ENCODE peak calls at places on chromosomes 12 and 14, in four cellular contexts. D, E, S and P are unnamed samples.
A peak's percentile ranks its signal among the peaks of the same experiment; 100 is the strongest.

GRCh38 chr14:69901113-69901951 is 22.1 kb downstream of the SMOC1 start:
- DNase-seq in D (peak; percentile 93), E (no peak), S (no peak), P (no peak)

GRCh38 chr12:85310456-85311076 is 30.5 kb downstream of the ALX1 start:
- DNase-seq in D (peak; percentile 11), E (no peak), S (peak; percentile 16), P (no peak)

GRCh38 chr12:9784816-9785215 is 24.1 kb upstream of the CD69 start:
- DNase-seq in D (no peak), E (no peak), S (no peak), P (no peak)

GRCh38 chr14:82398313-82398712 is 864.7 kb upstream of the SEL1L start:
- DNase-seq in D (peak; percentile 14), E (no peak), S (no peak), P (no peak)

GRCh38 chr14:104856157-104856868 is 8.8 kb upstream of the CEP170B start:
- DNase-seq in D (no peak), E (no peak), S (no peak), P (no peak)

GRCh38 chr12:50013361-50014147 is 11.7 kb downstream of the RACGAP1 start:
- DNase-seq in D (no peak), E (no peak), S (no peak), P (no peak)

GRCh38 chr14:77649326-77649725 is 32.9 kb upstream of the SPTLC2 start:
- DNase-seq in D (no peak), E (no peak), S (no peak), P (no peak)

GRCh38 chr12:112354399-112354798 is 27.8 kb downstream of the HECTD4 start:
- DNase-seq in D (peak; percentile 29), E (no peak), S (peak; percentile 57), P (no peak)

GRCh38 chr12:57737467-57738141 is 938 bp downstream of the AGAP2 start:
- DNase-seq in D (no peak), E (no peak), S (no peak), P (no peak)

GRCh38 chr12:128088926-128089325 is 178.0 kb upstream of the TMEM132C start:
- DNase-seq in D (no peak), E (no peak), S (no peak), P (no peak)